ENCODE peak calls at places on chromosomes 1 and 21, in seven cellular contexts. L is mammary epithelial cell, P is psoas muscle, Q is neural progenitor cell, Z is aorta, B is left ventricle myocardium inferior, D is adrenal gland. M is an unnamed sample. For H3K36me3 and H3K27me3, the result is how much of the 10 kb centered on the place peaks cover.

GRCh38 chr1:88035578-88035977 is 648.5 kb upstream of the PKN2 start:
- DNase-seq in D (no peak), P (no peak), Z (no peak), B (no peak), L (no peak), Q (no peak), M (no peak)

GRCh38 chr1:228547464-228547792 is 60.2 kb downstream of the RNF187 start:
- DNase-seq in Z (no peak), D (no peak), L (no peak), B (no peak), P (no peak), Q (no peak), M (no peak)

GRCh38 chr21:30206551-30207251 is 9.2 kb downstream of the CLDN8 start:
- DNase-seq in L (peak), Z (no peak), B (no peak), D (no peak), P (no peak), Q (no peak), M (no peak)

GRCh38 chr1:246091477-246091876 is 415.6 kb downstream of the SMYD3 start:
- DNase-seq in L (no peak), P (no peak), D (no peak), Q (no peak), Z (no peak), B (no peak), M (no peak)

GRCh38 chr1:97567000-97567749 is 353.7 kb downstream of the DPYD start:
- DNase-seq in L (no peak), D (no peak), Z (no peak), P (no peak), B (no peak), Q (peak), M (no peak)

GRCh38 chr21:22552390-22552789 is 1554.2 kb downstream of the NCAM2 start:
- DNase-seq in Z (no peak), D (no peak), P (no peak), Q (no peak), L (no peak), B (no peak), M (no peak)

GRCh38 chr21:38661296-38662223 is 144.2 kb upstream of the ETS2 start:
- DNase-seq in P (peak), D (peak), L (no peak), Z (peak), Q (peak), B (peak), M (peak)

GRCh38 chr1:115088871-115089442 is 346 bp downstream of the TSPAN2 start:
- DNase-seq in D (no peak), P (no peak), B (no peak), Z (no peak), L (no peak), Q (no peak), M (no peak)

GRCh38 chr1:30656171-30656940 is 67.0 kb downstream of the MATN1 start:
- DNase-seq in Z (peak), L (no peak), D (no peak), P (no peak), Q (no peak), B (no peak), M (no peak)

GRCh38 chr1:112423207-112423606 is 27.2 kb downstream of the CTTNBP2NL start:
- DNase-seq in Z (no peak), B (no peak), P (no peak), L (no peak), D (no peak), Q (no peak), M (no peak)

GRCh38 chr1:244599937-244600350 is 53.0 kb upstream of the DESI2 start:
- DNase-seq in Z (peak), D (peak), B (no peak), P (no peak), L (peak), Q (no peak), M (peak)

GRCh38 chr1:211985556-211986264 is 49.6 kb downstream of the INTS7 start:
- DNase-seq in L (no peak), Z (no peak), B (no peak), P (no peak), Q (no peak), D (no peak), M (peak)

GRCh38 chr1:26574690-26575349 is 45.3 kb downstream of the RPS6KA1 start:
- DNase-seq in B (no peak), D (peak), L (no peak), Z (peak), P (peak), Q (no peak), M (no peak)

GRCh38 chr1:116345830-116346229 is 27.2 kb upstream of the ATP1A1 start:
- DNase-seq in B (no peak), Q (peak), Z (no peak), L (no peak), P (no peak), D (no peak), M (no peak)

GRCh38 chr1:53278294-53278693 is 40.0 kb upstream of the MAGOH start:
- DNase-seq in L (peak), P (peak), B (peak), Q (peak), Z (peak), D (peak), M (peak)

GRCh38 chr1:46687095-46687659 is 15.5 kb downstream of the TEX38 start:
- DNase-seq in Z (peak), Q (no peak), P (peak), B (peak), L (peak), D (peak), M (peak)

GRCh38 chr1:29503441-29503840 is 267.1 kb downstream of the PTPRU start:
- DNase-seq in D (no peak), P (no peak), Z (no peak), B (no peak), L (no peak), Q (no peak), M (no peak)

GRCh38 chr1:71566413-71566812 is 485.6 kb upstream of the ZRANB2 start:
- DNase-seq in L (no peak), P (no peak), Q (no peak), B (no peak), Z (no peak), D (no peak), M (no peak)

GRCh38 chr1:175783126-175783722 is 39.8 kb upstream of the TNR start:
- DNase-seq in Z (no peak), Q (no peak), D (no peak), P (no peak), L (peak), B (no peak), M (no peak)

GRCh38 chr1:6694126-6694713 is 7.4 kb downstream of the DNAJC11 start:
- DNase-seq in D (no peak), L (no peak), P (no peak), B (no peak), Q (no peak), Z (no peak), M (no peak)

GRCh38 chr1:162062542-162063015 is 6.9 kb upstream of the NOS1AP start:
- DNase-seq in B (peak), Z (no peak), Q (peak), L (no peak), P (no peak), D (no peak), M (no peak)

GRCh38 chr1:115411388-115412063 is 73.5 kb upstream of the NGF start:
- DNase-seq in B (no peak), Z (no peak), L (peak), P (no peak), Q (no peak), D (peak), M (no peak)

GRCh38 chr1:206002833-206003532 is at the start of gene RAB7B:
- DNase-seq in L (peak), Z (peak), B (peak), Q (no peak), D (peak), P (peak), M (no peak)

GRCh38 chr1:227944066-227944930 is 3.4 kb downstream of the WNT9A start:
- DNase-seq in Q (no peak), L (no peak), P (peak), Z (peak), D (no peak), B (peak), M (no peak)

GRCh38 chr1:22512873-22513272 is 50.4 kb upstream of the EPHA8 start:
- DNase-seq in D (no peak), B (no peak), P (no peak), Z (no peak), Q (no peak), L (no peak), M (peak)

GRCh38 chr1:22508991-22509390 is 54.3 kb upstream of the EPHA8 start:
- DNase-seq in Q (no peak), D (no peak), B (no peak), Z (no peak), L (no peak), P (no peak), M (no peak)

GRCh38 chr1:22508329-22508728 is 55.0 kb upstream of the EPHA8 start:
- DNase-seq in Z (no peak), D (no peak), B (no peak), Q (no peak), L (no peak), P (no peak), M (no peak)

GRCh38 chr1:22507582-22507981 is 55.7 kb upstream of the EPHA8 start:
- DNase-seq in P (no peak), D (no peak), B (no peak), Q (no peak), L (no peak), Z (no peak), M (no peak)

DNA sequence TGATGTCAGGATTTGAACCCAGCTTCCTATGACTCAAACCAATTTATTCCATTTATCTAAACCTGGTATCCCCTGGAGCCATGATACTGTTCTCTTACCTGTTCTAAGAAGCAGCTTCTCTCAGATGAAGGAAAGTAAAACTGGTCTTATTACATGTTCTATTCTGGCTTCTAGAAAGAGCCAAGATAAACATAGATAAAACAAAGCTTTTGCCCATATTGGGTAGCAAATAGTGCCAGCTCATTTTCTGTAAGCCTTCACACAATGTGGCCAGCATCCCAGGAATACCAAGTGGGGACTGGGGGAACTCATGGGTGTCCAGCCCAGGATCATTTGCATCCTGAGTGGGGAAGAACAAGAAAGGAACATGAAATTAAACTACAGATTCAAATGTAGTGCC is 53.5 kb upstream of the EPHA8 start:
- DNase-seq in Q (no peak), D (no peak), Z (no peak), L (peak), P (no peak), B (no peak), M (no peak)
- H3K36me3 ChIP-seq in Q (under half), D (half or more), Z (under half), L (under half), P (half or more), B (half or more), M (under half)

GRCh38 chr21:35491114-35491513 is 442.0 kb upstream of the RUNX1 start:
- DNase-seq in Q (peak), D (no peak), Z (no peak), P (no peak), B (no peak), L (no peak), M (no peak)

GRCh38 chr21:35488941-35489340 is 439.8 kb upstream of the RUNX1 start:
- DNase-seq in Z (no peak), P (no peak), B (no peak), L (peak), Q (no peak), D (no peak), M (no peak)

DNA sequence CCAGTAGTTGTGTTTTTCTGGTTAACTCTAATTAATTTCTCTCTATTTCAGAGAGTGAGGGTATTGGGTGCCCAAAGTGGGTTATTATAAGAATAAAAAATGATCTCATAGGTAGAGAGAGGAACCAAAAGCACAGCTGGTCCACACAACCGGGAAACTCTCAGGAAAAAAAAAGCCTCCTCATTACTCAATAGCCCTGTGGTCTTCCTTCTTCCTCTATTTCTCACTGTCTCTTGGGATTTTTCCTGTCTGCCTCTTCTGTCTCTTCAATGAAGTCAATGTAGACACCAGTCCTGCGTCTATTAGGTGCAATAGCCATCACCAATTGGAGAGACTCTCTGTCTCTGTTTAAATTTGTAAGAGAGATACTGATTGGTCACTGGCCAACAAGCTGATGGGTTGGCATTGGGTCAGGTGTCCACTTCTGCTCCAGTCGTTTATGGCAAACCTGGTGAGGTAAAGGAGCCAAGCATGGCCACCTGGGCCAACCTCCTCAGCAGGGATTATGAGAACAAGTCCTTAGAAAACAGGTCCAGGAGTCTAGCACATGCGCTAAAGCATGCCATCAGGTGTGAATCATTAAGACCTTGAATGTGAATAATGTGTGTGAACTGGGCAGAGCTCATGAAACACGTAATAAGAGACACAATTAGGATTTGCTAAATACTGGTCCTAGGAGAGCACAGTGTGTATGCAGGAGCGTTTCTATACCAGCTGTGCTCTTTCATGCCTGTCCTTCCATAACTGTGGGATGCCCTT is 443.0 kb upstream of the RUNX1 start:
- DNase-seq in B (no peak), Z (no peak), Q (no peak), P (no peak), D (peak), L (no peak), M (no peak)
- H3K27ac ChIP-seq in B (no peak), Z (no peak), Q (no peak), P (no peak), D (no peak), L (no peak), M (no peak)

DNA sequence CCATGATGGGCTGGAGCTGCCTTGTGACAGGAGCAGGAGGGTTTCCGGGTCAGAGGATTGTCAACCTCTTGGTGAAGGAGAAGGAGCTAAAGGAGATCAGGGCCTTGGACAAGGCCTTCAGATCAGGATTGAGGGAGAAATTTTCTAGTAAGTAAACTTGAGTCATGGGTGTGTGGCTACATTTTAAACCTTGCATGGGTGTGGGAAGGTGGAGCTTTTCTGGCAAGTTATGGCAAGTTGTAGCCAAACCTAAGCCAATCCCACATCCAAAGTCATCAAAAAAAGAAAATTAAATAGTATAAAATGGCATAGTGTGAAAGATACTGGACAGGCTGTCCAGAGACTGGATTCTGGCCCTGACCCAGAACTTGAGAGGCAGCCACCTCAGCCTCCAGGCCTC is 39.8 kb upstream of the HSD3B1 start:
- DNase-seq in Z (no peak), D (no peak), B (no peak), Q (no peak), P (no peak), L (peak), M (no peak)
- H3K27me3 ChIP-seq in Z (under half), D (under half), B (under half), Q (under half), P (under half), L (under half), M (under half)

GRCh38 chr21:44950351-44950750 is 10.5 kb downstream of the SLX9 start:
- DNase-seq in B (peak), Z (peak), D (no peak), L (no peak), Q (no peak), P (peak), M (no peak)

GRCh38 chr21:44951186-44951915 is 11.5 kb downstream of the SLX9 start:
- DNase-seq in D (no peak), Z (peak), Q (no peak), L (no peak), P (peak), B (peak), M (no peak)

GRCh38 chr21:44953628-44954021 is 13.8 kb downstream of the SLX9 start:
- DNase-seq in L (no peak), D (no peak), Q (no peak), Z (peak), P (peak), B (peak), M (no peak)

GRCh38 chr21:44952929-44953627 is 13.2 kb downstream of the SLX9 start:
- DNase-seq in L (no peak), P (peak), B (no peak), Q (no peak), D (no peak), Z (peak), M (no peak)

GRCh38 chr21:44952116-44952928 is 12.5 kb downstream of the SLX9 start:
- DNase-seq in Z (peak), D (no peak), P (peak), B (peak), L (no peak), Q (no peak), M (no peak)
- H3K36me3 ChIP-seq in Z (under half), D (under half), P (under half), B (under half), L (under half), Q (under half), M (under half)

GRCh38 chr1:86151427-86151826 is 5.1 kb downstream of the COL24A1 start:
- DNase-seq in L (no peak), D (no peak), B (no peak), Z (no peak), P (no peak), Q (no peak), M (no peak)
- H3K27ac ChIP-seq in L (no peak), D (no peak), B (no peak), Z (no peak), P (no peak), Q (no peak), M (no peak)

GRCh38 chr1:3036646-3037280 is 15.5 kb downstream of the ACTRT2 start:
- DNase-seq in Z (peak), B (no peak), L (no peak), Q (no peak), D (no peak), P (no peak), M (no peak)
- H3K27me3 ChIP-seq in Z (under half), B (half or more), L (under half), Q (under half), D (under half), P (under half), M (under half)

GRCh38 chr1:170720661-170721060 is 56.7 kb downstream of the PRRX1 start:
- DNase-seq in D (no peak), L (peak), Z (no peak), B (no peak), P (no peak), Q (no peak), M (no peak)
- H3K36me3 ChIP-seq in D (under half), L (under half), Z (under half), B (under half), P (half or more), Q (under half), M (under half)

GRCh38 chr1:17377325-17377953 is 5.4 kb downstream of the PADI6 start:
- DNase-seq in Q (no peak), D (no peak), Z (no peak), P (no peak), L (peak), B (no peak), M (peak)
- H3K27ac ChIP-seq in Q (no peak), D (no peak), Z (no peak), P (no peak), L (no peak), B (no peak), M (no peak)